ENCODE peak calls at places on chromosomes 4 and X, in six cellular contexts. B, N, K, O, Q and X are unnamed samples.
A peak's percentile ranks its signal among the peaks of the same experiment; 100 is the strongest.

GRCh38 chrX:139554367-139554766 is 23.8 kb downstream of the F9 start:
- DNase-seq in N (no peak), O (no peak), Q (no peak), B (no peak), K (no peak), X (no peak)

GRCh38 chr4:124060261-124060918 is 652.1 kb downstream of the ANKRD50 start:
- DNase-seq in Q (peak; percentile 11), N (no peak), B (no peak), K (peak; percentile 34), O (peak; percentile 43), X (no peak)

GRCh38 chrX:124346064-124346876 is at the start of gene SH2D1A:
- DNase-seq in Q (no peak), B (no peak), O (peak; percentile 2), K (no peak), N (peak; percentile 24), X (no peak)

GRCh38 chrX:31279359-31279758 is 207.5 kb upstream of the FTHL17 start:
- DNase-seq in N (no peak), B (peak; percentile 22), K (no peak), Q (no peak), O (peak; percentile 32), X (no peak)

GRCh38 chrX:101550825-101551767 is 749 bp downstream of the ARMCX1 start:
- DNase-seq in Q (peak; percentile 82), O (peak; percentile 73), B (no peak), N (peak; percentile 47), K (peak; percentile 54), X (no peak)

GRCh38 chrX:30889147-30890125 is at the start of gene TAB3:
- DNase-seq in N (peak; percentile 92), K (peak; percentile 92), O (peak; percentile 96), B (peak; percentile 94), Q (peak; percentile 88), X (peak; percentile 88)

GRCh38 chr4:138976526-138976925 is 39.1 kb upstream of the NOCT start:
- DNase-seq in K (no peak), O (no peak), N (no peak), Q (no peak), B (no peak), X (no peak)

GRCh38 chr4:185112104-185112503 is 31.0 kb upstream of the SLC25A4 start:
- DNase-seq in Q (no peak), O (peak; percentile 92), B (no peak), K (no peak), N (no peak), X (no peak)

GRCh38 chr4:140309124-140309870 is 64.1 kb upstream of the SCOC start:
- DNase-seq in K (peak; percentile 21), B (no peak), O (peak; percentile 71), Q (no peak), N (no peak), X (no peak)

GRCh38 chrX:38220024-38220935 is at the start of gene SRPX:
- DNase-seq in Q (peak; percentile 53), B (peak; percentile 50), K (peak; percentile 30), O (peak; percentile 72), N (no peak), X (no peak)

GRCh38 chr4:2623442-2623841 is 87.0 kb downstream of the FAM193A start:
- DNase-seq in K (no peak), O (no peak), N (no peak), Q (no peak), B (no peak), X (no peak)

GRCh38 chr4:129162450-129162849 is 66.5 kb downstream of the C4orf33 start:
- DNase-seq in K (no peak), O (no peak), Q (no peak), B (no peak), N (no peak), X (no peak)

GRCh38 chrX:127574829-127575228 is 477.4 kb downstream of the ACTRT1 start:
- DNase-seq in K (no peak), Q (no peak), B (no peak), O (no peak), N (no peak), X (no peak)

GRCh38 chr4:138697771-138698170 is 317.8 kb upstream of the NOCT start:
- DNase-seq in B (no peak), K (no peak), O (peak; percentile 36), Q (no peak), N (no peak), X (no peak)

GRCh38 chr4:152643153-152644035 is 36.4 kb downstream of the TMEM154 start:
- DNase-seq in O (no peak), B (no peak), Q (no peak), K (peak; percentile 18), N (no peak), X (no peak)

GRCh38 chr4:90186229-90186628 is 59.0 kb downstream of the CCSER1 start:
- DNase-seq in O (no peak), N (no peak), B (no peak), K (no peak), Q (no peak), X (no peak)

GRCh38 chrX:92270936-92271655 is 491.9 kb downstream of the PCDH11X start:
- DNase-seq in O (no peak), K (no peak), N (no peak), B (no peak), Q (no peak), X (no peak)

GRCh38 chrX:70434914-70435586 is 9.6 kb upstream of the DLG3 start:
- DNase-seq in N (no peak), Q (no peak), K (peak; percentile 33), B (no peak), O (peak; percentile 30), X (no peak)

GRCh38 chr4:173518419-173519102 is 11.5 kb downstream of the HAND2 start:
- DNase-seq in K (no peak), B (no peak), O (no peak), N (no peak), Q (peak; percentile 64), X (no peak)

GRCh38 chr4:105059337-105059736 is 87.3 kb upstream of the TET2 start:
- DNase-seq in Q (no peak), N (no peak), O (no peak), B (no peak), K (no peak), X (no peak)
- H3K9me3 ChIP-seq in Q (no peaks in the 10 kb centered on the region), N (no peaks in the 10 kb centered on the region), O (no peaks in the 10 kb centered on the region), B (no peaks in the 10 kb centered on the region), K (no peaks in the 10 kb centered on the region), X (no peaks in the 10 kb centered on the region)

GRCh38 chr4:11178433-11178832 is 250.3 kb downstream of the HS3ST1 start:
- DNase-seq in Q (no peak), O (no peak), B (no peak), K (no peak), N (no peak), X (no peak)
- H3K9me3 ChIP-seq in Q (no peaks in the 10 kb centered on the region), O (no peaks in the 10 kb centered on the region), B (no peaks in the 10 kb centered on the region), K (no peaks in the 10 kb centered on the region), N (no peaks in the 10 kb centered on the region), X (no peaks in the 10 kb centered on the region)

GRCh38 chrX:136477026-136477425 is 10.7 kb upstream of the BRS3 start:
- DNase-seq in O (no peak), K (no peak), B (peak; percentile 8), Q (peak; percentile 5), N (no peak), X (no peak)

GRCh38 chrX:136475236-136475635 is 12.5 kb upstream of the BRS3 start:
- DNase-seq in N (no peak), Q (no peak), K (no peak), O (no peak), B (no peak), X (no peak)

GRCh38 chrX:136480383-136480782 is 7.4 kb upstream of the BRS3 start:
- DNase-seq in Q (no peak), N (no peak), K (no peak), O (no peak), B (no peak), X (no peak)

GRCh38 chrX:136473663-136474062 is 14.1 kb upstream of the BRS3 start:
- DNase-seq in B (no peak), K (no peak), O (no peak), N (no peak), Q (no peak), X (no peak)

GRCh38 chrX:136476501-136476900 is 11.2 kb upstream of the BRS3 start:
- DNase-seq in N (no peak), O (no peak), Q (no peak), B (no peak), K (no peak), X (no peak)
- H3K9me3 ChIP-seq in N (no peaks in the 10 kb centered on the region), O (no peaks in the 10 kb centered on the region), Q (no peaks in the 10 kb centered on the region), B (no peaks in the 10 kb centered on the region), K (no peaks in the 10 kb centered on the region), X (no peaks in the 10 kb centered on the region)

DNA sequence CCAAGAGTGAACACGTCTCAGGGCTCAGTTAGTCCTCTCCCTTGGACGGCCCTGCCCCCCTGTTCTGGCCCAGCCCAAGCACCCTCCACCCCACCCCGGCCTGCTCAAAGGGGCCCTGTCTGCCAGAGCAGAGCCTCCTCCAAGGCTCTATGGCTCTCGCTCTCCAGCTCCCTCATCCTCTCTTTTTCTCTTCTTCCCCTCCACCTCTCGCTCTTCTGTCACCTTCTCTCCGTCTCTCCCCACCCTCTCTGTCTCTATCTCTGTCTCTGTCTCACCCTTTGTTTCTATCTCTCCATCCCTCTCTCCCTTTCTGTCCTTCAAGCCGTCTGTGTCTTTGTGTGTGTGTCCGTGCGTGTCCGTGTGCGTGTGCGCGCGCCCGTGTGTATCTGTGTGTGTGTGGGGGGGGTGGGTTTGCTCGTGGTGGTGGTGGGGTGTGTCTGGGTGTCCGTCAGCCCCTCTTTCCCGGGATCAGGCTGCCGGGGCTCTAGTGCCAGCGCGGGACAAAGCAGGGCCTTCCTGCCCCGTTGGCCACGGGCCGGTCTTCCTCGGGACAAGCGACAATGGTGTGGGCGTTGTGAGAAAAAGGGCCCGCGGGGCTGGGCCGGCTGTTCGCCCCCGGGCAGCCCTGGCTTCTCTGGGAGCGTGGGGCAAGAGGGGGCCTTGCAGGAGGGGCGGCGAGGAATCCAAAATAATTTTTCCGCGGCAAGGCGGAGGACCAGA is 8.7 kb downstream of the FRG2 start:
- DNase-seq in K (no peak), Q (no peak), N (no peak), B (no peak), O (no peak), X (no peak)
- H3K9me3 ChIP-seq in K (peaks cover 7% of the 10 kb centered on the region), Q (no peaks in the 10 kb centered on the region), N (no peaks in the 10 kb centered on the region), B (peaks cover 58% of the 10 kb centered on the region), O (no peaks in the 10 kb centered on the region), X (no peaks in the 10 kb centered on the region)

GRCh38 chr4:4789462-4789861 is 70.0 kb upstream of the MSX1 start:
- DNase-seq in K (no peak), B (no peak), O (no peak), Q (no peak), N (no peak), X (no peak)

GRCh38 chr4:4791299-4791798 is 68.1 kb upstream of the MSX1 start:
- DNase-seq in N (no peak), K (no peak), Q (peak; percentile 30), O (peak; percentile 75), B (no peak), X (no peak)

GRCh38 chr4:4792516-4792915 is 66.9 kb upstream of the MSX1 start:
- DNase-seq in B (no peak), Q (no peak), N (no peak), K (no peak), O (peak; percentile 97), X (no peak)

GRCh38 chr4:4787421-4787820 is 72.0 kb upstream of the MSX1 start:
- DNase-seq in Q (no peak), O (no peak), K (no peak), B (no peak), N (no peak), X (no peak)

GRCh38 chr4:4788573-4788972 is 70.9 kb upstream of the MSX1 start:
- DNase-seq in O (no peak), K (no peak), Q (no peak), N (no peak), B (no peak), X (no peak)
- H3K9me3 ChIP-seq in O (no peaks in the 10 kb centered on the region), K (peaks cover 23% of the 10 kb centered on the region), Q (no peaks in the 10 kb centered on the region), N (no peaks in the 10 kb centered on the region), B (peaks cover 12% of the 10 kb centered on the region), X (peaks cover 3% of the 10 kb centered on the region)